ENCODE peak calls at places on chromosomes 7 and 10, in ten cellular contexts. One of them, this sample, is unnamed.
A peak's percentile ranks its signal among the peaks of the same experiment; 100 is the strongest.

GRCh38 chr7:14340415-14341079 is 351.1 kb upstream of the ETV1 start:
- DNase-seq in esophagus squamous epithelium: no peak
- DNase-seq in GM23338: peak; percentile 25
- DNase-seq in breast epithelium: no peak
- DNase-seq in mammary epithelial cell: no peak
- DNase-seq in AG10803: no peak
- DNase-seq in tibial nerve: no peak
- DNase-seq in fibroblast of mammary gland: no peak
- DNase-seq in Peyer's patch: no peak
- DNase-seq in heart right ventricle: no peak
- DNase-seq in this sample: no peak

GRCh38 chr7:80830584-80831319 is 88.1 kb downstream of the SEMA3C start:
- DNase-seq in heart right ventricle: no peak
- DNase-seq in tibial nerve: no peak
- DNase-seq in Peyer's patch: no peak
- DNase-seq in AG10803: no peak
- DNase-seq in fibroblast of mammary gland: peak; percentile 35
- DNase-seq in esophagus squamous epithelium: no peak
- DNase-seq in breast epithelium: no peak
- DNase-seq in GM23338: no peak
- DNase-seq in mammary epithelial cell: peak; percentile 79
- DNase-seq in this sample: no peak

GRCh38 chr7:33109758-33110238 is 594 bp upstream of the RP9 start:
- DNase-seq in esophagus squamous epithelium: no peak
- DNase-seq in heart right ventricle: no peak
- DNase-seq in tibial nerve: no peak
- DNase-seq in GM23338: no peak
- DNase-seq in mammary epithelial cell: peak; percentile 43
- DNase-seq in Peyer's patch: peak; percentile 55
- DNase-seq in breast epithelium: no peak
- DNase-seq in AG10803: no peak
- DNase-seq in fibroblast of mammary gland: peak; percentile 58
- DNase-seq in this sample: peak; percentile 27

GRCh38 chr10:93438796-93439253 is 43.3 kb downstream of the MYOF start:
- DNase-seq in esophagus squamous epithelium: no peak
- DNase-seq in fibroblast of mammary gland: no peak
- DNase-seq in Peyer's patch: no peak
- DNase-seq in mammary epithelial cell: peak; percentile 91
- DNase-seq in AG10803: no peak
- DNase-seq in GM23338: peak; percentile 95
- DNase-seq in breast epithelium: peak; percentile 82
- DNase-seq in tibial nerve: no peak
- DNase-seq in heart right ventricle: no peak
- DNase-seq in this sample: no peak

GRCh38 chr7:33716581-33717477 is 188.5 kb upstream of the BMPER start:
- DNase-seq in AG10803: peak; percentile 69
- DNase-seq in GM23338: peak; percentile 66
- DNase-seq in mammary epithelial cell: peak; percentile 37
- DNase-seq in tibial nerve: peak; percentile 60
- DNase-seq in breast epithelium: no peak
- DNase-seq in esophagus squamous epithelium: no peak
- DNase-seq in fibroblast of mammary gland: peak; percentile 73
- DNase-seq in Peyer's patch: no peak
- DNase-seq in heart right ventricle: no peak
- DNase-seq in this sample: peak; percentile 72

GRCh38 chr10:60423920-60424319 is 34.2 kb upstream of the ANK3 start:
- DNase-seq in esophagus squamous epithelium: no peak
- DNase-seq in breast epithelium: no peak
- DNase-seq in heart right ventricle: no peak
- DNase-seq in tibial nerve: no peak
- DNase-seq in mammary epithelial cell: no peak
- DNase-seq in Peyer's patch: no peak
- DNase-seq in GM23338: no peak
- DNase-seq in AG10803: peak; percentile 35
- DNase-seq in fibroblast of mammary gland: peak; percentile 48
- DNase-seq in this sample: peak; percentile 48

GRCh38 chr7:151601521-151602305 is 82.0 kb upstream of the RHEB start:
- DNase-seq in AG10803: no peak
- DNase-seq in breast epithelium: no peak
- DNase-seq in tibial nerve: no peak
- DNase-seq in heart right ventricle: no peak
- DNase-seq in fibroblast of mammary gland: peak; percentile 23
- DNase-seq in mammary epithelial cell: peak; percentile 77
- DNase-seq in Peyer's patch: no peak
- DNase-seq in GM23338: no peak
- DNase-seq in esophagus squamous epithelium: no peak
- DNase-seq in this sample: peak; percentile 12

GRCh38 chr7:114865564-114865963 is 56.3 kb upstream of the MDFIC start:
- DNase-seq in Peyer's patch: peak; percentile 79
- DNase-seq in tibial nerve: peak; percentile 61
- DNase-seq in esophagus squamous epithelium: no peak
- DNase-seq in GM23338: peak; percentile 74
- DNase-seq in fibroblast of mammary gland: peak; percentile 79
- DNase-seq in breast epithelium: no peak
- DNase-seq in AG10803: peak; percentile 74
- DNase-seq in heart right ventricle: peak; percentile 23
- DNase-seq in mammary epithelial cell: peak; percentile 36
- DNase-seq in this sample: peak; percentile 64

GRCh38 chr7:85205754-85206153 is 18.9 kb upstream of the SEMA3D start:
- DNase-seq in heart right ventricle: no peak
- DNase-seq in tibial nerve: no peak
- DNase-seq in mammary epithelial cell: no peak
- DNase-seq in Peyer's patch: no peak
- DNase-seq in GM23338: no peak
- DNase-seq in AG10803: no peak
- DNase-seq in esophagus squamous epithelium: no peak
- DNase-seq in breast epithelium: no peak
- DNase-seq in fibroblast of mammary gland: no peak
- DNase-seq in this sample: peak; percentile 22

GRCh38 chr7:85204061-85204460 is 17.2 kb upstream of the SEMA3D start:
- DNase-seq in breast epithelium: no peak
- DNase-seq in AG10803: no peak
- DNase-seq in GM23338: no peak
- DNase-seq in Peyer's patch: no peak
- DNase-seq in esophagus squamous epithelium: no peak
- DNase-seq in tibial nerve: no peak
- DNase-seq in fibroblast of mammary gland: no peak
- DNase-seq in heart right ventricle: no peak
- DNase-seq in mammary epithelial cell: no peak
- DNase-seq in this sample: no peak

GRCh38 chr7:85204496-85204895 is 17.6 kb upstream of the SEMA3D start:
- DNase-seq in esophagus squamous epithelium: no peak
- DNase-seq in GM23338: no peak
- DNase-seq in heart right ventricle: no peak
- DNase-seq in Peyer's patch: no peak
- DNase-seq in mammary epithelial cell: no peak
- DNase-seq in breast epithelium: no peak
- DNase-seq in AG10803: no peak
- DNase-seq in tibial nerve: no peak
- DNase-seq in fibroblast of mammary gland: no peak
- DNase-seq in this sample: no peak

DNA sequence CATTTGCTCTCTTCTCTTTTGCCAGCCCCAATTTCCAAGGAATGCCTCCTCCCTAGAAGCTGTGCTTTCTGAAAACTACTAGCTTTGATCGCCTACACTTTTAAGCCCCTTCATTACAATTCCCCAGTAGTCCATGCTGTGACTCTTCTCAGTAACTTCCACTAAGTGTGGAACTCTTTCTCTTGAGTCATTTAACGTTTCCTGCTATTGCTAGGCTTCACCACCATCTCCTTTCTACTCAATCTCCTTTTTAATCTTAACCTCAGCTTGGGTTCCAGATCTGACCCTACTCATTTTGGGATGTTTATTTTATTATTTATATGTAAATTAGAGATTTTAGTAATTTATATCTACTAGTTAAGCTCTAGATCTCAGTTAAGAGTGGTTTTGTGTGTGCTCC is 14.4 kb upstream of the SEMA3D start:
- DNase-seq in breast epithelium: no peak
- DNase-seq in mammary epithelial cell: no peak
- DNase-seq in AG10803: no peak
- DNase-seq in esophagus squamous epithelium: no peak
- DNase-seq in fibroblast of mammary gland: no peak
- DNase-seq in heart right ventricle: no peak
- DNase-seq in Peyer's patch: no peak
- DNase-seq in tibial nerve: no peak
- DNase-seq in GM23338: no peak
- DNase-seq in this sample: no peak
- H3K4me3 ChIP-seq in breast epithelium: no peak overlapping the region
- H3K4me3 ChIP-seq in mammary epithelial cell: no peak overlapping the region
- H3K4me3 ChIP-seq in AG10803: no peak overlapping the region
- H3K4me3 ChIP-seq in esophagus squamous epithelium: no peak overlapping the region
- H3K4me3 ChIP-seq in fibroblast of mammary gland: no peak overlapping the region
- H3K4me3 ChIP-seq in heart right ventricle: no peak overlapping the region
- H3K4me3 ChIP-seq in Peyer's patch: no peak overlapping the region
- H3K4me3 ChIP-seq in tibial nerve: no peak overlapping the region
- H3K4me3 ChIP-seq in GM23338: no peak overlapping the region
- H3K4me3 ChIP-seq in this sample: no peak overlapping the region

GRCh38 chr7:11430112-11430511 is 401.9 kb downstream of the THSD7A start:
- DNase-seq in AG10803: no peak
- DNase-seq in tibial nerve: no peak
- DNase-seq in Peyer's patch: no peak
- DNase-seq in breast epithelium: no peak
- DNase-seq in esophagus squamous epithelium: no peak
- DNase-seq in fibroblast of mammary gland: no peak
- DNase-seq in GM23338: no peak
- DNase-seq in mammary epithelial cell: no peak
- DNase-seq in heart right ventricle: no peak
- DNase-seq in this sample: no peak

GRCh38 chr7:11428877-11429617 is 403.0 kb downstream of the THSD7A start:
- DNase-seq in Peyer's patch: no peak
- DNase-seq in esophagus squamous epithelium: no peak
- DNase-seq in breast epithelium: no peak
- DNase-seq in heart right ventricle: no peak
- DNase-seq in mammary epithelial cell: no peak
- DNase-seq in tibial nerve: no peak
- DNase-seq in GM23338: peak; percentile 24
- DNase-seq in fibroblast of mammary gland: no peak
- DNase-seq in AG10803: no peak
- DNase-seq in this sample: no peak

GRCh38 chr7:11424006-11424405 is 408.0 kb downstream of the THSD7A start:
- DNase-seq in GM23338: no peak
- DNase-seq in esophagus squamous epithelium: no peak
- DNase-seq in AG10803: no peak
- DNase-seq in breast epithelium: no peak
- DNase-seq in tibial nerve: no peak
- DNase-seq in mammary epithelial cell: no peak
- DNase-seq in heart right ventricle: no peak
- DNase-seq in Peyer's patch: no peak
- DNase-seq in fibroblast of mammary gland: no peak
- DNase-seq in this sample: no peak

DNA sequence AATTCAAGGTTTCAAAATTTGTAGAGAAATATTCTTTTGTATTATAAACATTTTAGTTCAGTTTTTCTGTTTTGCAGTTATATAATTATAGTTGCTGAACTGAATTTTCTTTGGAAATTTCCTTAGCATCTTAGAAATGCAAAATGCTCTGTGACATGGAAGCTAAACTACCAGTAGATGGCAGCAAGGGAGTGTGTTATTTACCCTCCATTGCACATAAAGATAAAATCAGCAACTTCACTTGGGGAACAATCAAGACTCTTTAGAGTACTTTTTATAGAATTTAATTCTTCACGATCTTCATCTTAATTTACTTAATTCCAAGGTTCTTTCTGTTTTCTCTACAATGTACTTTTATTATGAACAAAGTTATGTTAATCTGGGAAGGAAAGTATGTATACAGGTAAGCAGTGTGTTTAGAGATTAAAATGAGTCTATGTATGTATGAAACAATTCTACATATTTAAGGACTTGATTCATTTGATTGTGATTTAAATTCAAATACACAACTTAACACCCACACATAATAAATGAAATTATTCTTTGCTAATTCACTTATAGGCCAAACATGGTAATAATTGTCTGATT is 404.2 kb downstream of the THSD7A start:
- DNase-seq in breast epithelium: no peak
- DNase-seq in Peyer's patch: no peak
- DNase-seq in mammary epithelial cell: peak; percentile 38
- DNase-seq in tibial nerve: peak; percentile 23
- DNase-seq in esophagus squamous epithelium: no peak
- DNase-seq in AG10803: peak; percentile 63
- DNase-seq in fibroblast of mammary gland: peak; percentile 76
- DNase-seq in heart right ventricle: no peak
- DNase-seq in GM23338: peak; percentile 81
- DNase-seq in this sample: peak; percentile 45
- TF ChIP-seq CTCF in breast epithelium: peak; percentile 56
- TF ChIP-seq CTCF in Peyer's patch: peak; percentile 39
- TF ChIP-seq CTCF in mammary epithelial cell: peak; percentile 64
- TF ChIP-seq CTCF in tibial nerve: peak; percentile 67
- TF ChIP-seq CTCF in esophagus squamous epithelium: no peak
- TF ChIP-seq CTCF in AG10803: peak; percentile 81
- TF ChIP-seq CTCF in fibroblast of mammary gland: peak; percentile 83
- TF ChIP-seq CTCF in heart right ventricle: peak; percentile 82
- TF ChIP-seq CTCF in GM23338: peak; percentile 94
- TF ChIP-seq CTCF in this sample: peak; percentile 70

GRCh38 chr10:58701398-58702135 is 188.9 kb downstream of the BICC1 start:
- DNase-seq in mammary epithelial cell: peak; percentile 47
- DNase-seq in esophagus squamous epithelium: no peak
- DNase-seq in heart right ventricle: no peak
- DNase-seq in AG10803: peak; percentile 99
- DNase-seq in breast epithelium: no peak
- DNase-seq in fibroblast of mammary gland: peak; percentile 95
- DNase-seq in Peyer's patch: no peak
- DNase-seq in GM23338: no peak
- DNase-seq in tibial nerve: peak; percentile 72
- DNase-seq in this sample: peak; percentile 79

GRCh38 chr10:58700576-58700975 is 187.9 kb downstream of the BICC1 start:
- DNase-seq in AG10803: peak; percentile 43
- DNase-seq in fibroblast of mammary gland: peak; percentile 36
- DNase-seq in heart right ventricle: no peak
- DNase-seq in mammary epithelial cell: no peak
- DNase-seq in tibial nerve: no peak
- DNase-seq in GM23338: no peak
- DNase-seq in esophagus squamous epithelium: no peak
- DNase-seq in Peyer's patch: no peak
- DNase-seq in breast epithelium: no peak
- DNase-seq in this sample: peak; percentile 62

GRCh38 chr10:58698777-58699356 is 186.2 kb downstream of the BICC1 start:
- DNase-seq in esophagus squamous epithelium: no peak
- DNase-seq in mammary epithelial cell: no peak
- DNase-seq in heart right ventricle: no peak
- DNase-seq in fibroblast of mammary gland: peak; percentile 65
- DNase-seq in GM23338: no peak
- DNase-seq in Peyer's patch: no peak
- DNase-seq in breast epithelium: no peak
- DNase-seq in AG10803: peak; percentile 64
- DNase-seq in tibial nerve: no peak
- DNase-seq in this sample: peak; percentile 44

GRCh38 chr10:58706836-58707235 is 194.2 kb downstream of the BICC1 start:
- DNase-seq in Peyer's patch: no peak
- DNase-seq in fibroblast of mammary gland: no peak
- DNase-seq in breast epithelium: no peak
- DNase-seq in tibial nerve: no peak
- DNase-seq in mammary epithelial cell: no peak
- DNase-seq in esophagus squamous epithelium: no peak
- DNase-seq in AG10803: peak; percentile 72
- DNase-seq in heart right ventricle: no peak
- DNase-seq in GM23338: no peak
- DNase-seq in this sample: no peak

DNA sequence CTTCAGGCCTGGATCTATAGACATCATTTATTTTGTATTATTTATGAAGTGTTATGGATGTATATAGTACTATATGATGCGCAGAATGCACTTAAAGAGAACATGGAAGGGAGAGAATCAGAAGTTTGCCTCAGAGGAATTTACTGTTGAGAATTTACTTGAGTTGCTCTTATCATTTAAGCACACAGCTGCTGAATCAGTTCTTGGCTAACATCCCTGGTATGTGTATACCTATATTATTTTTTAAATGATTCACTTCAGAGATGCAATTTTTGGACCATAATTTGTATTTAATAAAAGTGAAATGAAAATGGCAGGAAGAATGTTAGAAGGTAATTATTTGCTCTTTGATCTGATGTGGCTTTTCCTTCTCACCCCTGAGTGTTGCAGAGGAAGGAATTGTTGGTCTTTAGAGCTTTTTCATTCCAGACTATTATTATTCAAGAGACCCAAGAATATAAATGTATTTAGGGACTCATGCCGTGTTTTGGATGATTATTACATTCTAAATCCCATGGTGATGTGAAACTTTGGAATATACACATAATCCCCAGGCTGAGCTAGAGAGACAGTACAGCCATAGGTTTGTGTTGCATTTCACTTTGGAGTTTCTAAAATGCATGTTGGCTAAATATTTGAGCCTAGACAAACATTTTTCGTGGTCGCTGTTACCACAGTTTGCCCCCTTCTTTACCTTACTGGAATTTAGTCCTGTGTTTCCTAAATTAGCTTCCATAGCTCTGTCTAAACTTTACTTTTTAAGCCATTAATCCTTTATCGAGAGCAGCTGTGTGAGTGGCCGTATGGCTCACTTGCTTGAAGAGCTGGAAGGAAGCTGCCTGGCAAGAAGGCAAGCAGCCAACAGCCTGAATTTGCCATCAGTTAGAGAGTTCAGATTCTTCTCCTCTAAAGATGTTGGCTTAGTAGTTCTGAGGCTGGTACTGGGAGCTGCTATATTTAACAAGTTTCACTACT is 191.8 kb downstream of the BICC1 start:
- DNase-seq in fibroblast of mammary gland: peak; percentile 47
- DNase-seq in breast epithelium: no peak
- DNase-seq in tibial nerve: no peak
- DNase-seq in mammary epithelial cell: peak; percentile 16
- DNase-seq in esophagus squamous epithelium: no peak
- DNase-seq in heart right ventricle: no peak
- DNase-seq in AG10803: peak; percentile 89
- DNase-seq in Peyer's patch: no peak
- DNase-seq in GM23338: no peak
- DNase-seq in this sample: peak; percentile 82
- H3K4me3 ChIP-seq in fibroblast of mammary gland: no peak overlapping the region
- H3K4me3 ChIP-seq in breast epithelium: no peak overlapping the region
- H3K4me3 ChIP-seq in tibial nerve: no peak overlapping the region
- H3K4me3 ChIP-seq in mammary epithelial cell: no peak overlapping the region
- H3K4me3 ChIP-seq in esophagus squamous epithelium: no peak overlapping the region
- H3K4me3 ChIP-seq in heart right ventricle: no peak overlapping the region
- H3K4me3 ChIP-seq in AG10803: no peak overlapping the region
- H3K4me3 ChIP-seq in Peyer's patch: no peak overlapping the region
- H3K4me3 ChIP-seq in GM23338: no peak overlapping the region
- H3K4me3 ChIP-seq in this sample: no peak overlapping the region

DNA sequence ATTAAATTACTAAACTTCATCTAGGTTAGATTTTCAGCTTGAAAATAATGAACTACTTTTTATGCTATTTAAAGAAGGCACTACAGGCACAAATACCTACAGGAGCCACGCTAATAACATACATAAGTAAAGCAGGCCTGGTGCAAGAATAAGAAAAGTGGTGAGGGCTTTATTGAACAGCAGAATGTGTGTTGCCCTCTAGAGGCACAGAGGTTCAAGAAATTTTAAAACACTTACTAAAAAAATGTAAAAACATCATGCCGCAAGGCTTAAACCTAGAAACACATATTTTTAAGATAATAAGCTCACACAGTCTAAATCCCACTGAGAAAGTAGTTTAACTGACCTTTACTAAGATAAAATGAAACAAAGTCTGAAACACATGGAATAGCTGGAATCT is 20.3 kb downstream of the CACUL1 start:
- DNase-seq in mammary epithelial cell: no peak
- DNase-seq in breast epithelium: no peak
- DNase-seq in AG10803: peak; percentile 5
- DNase-seq in tibial nerve: no peak
- DNase-seq in fibroblast of mammary gland: no peak
- DNase-seq in Peyer's patch: no peak
- DNase-seq in heart right ventricle: no peak
- DNase-seq in GM23338: no peak
- DNase-seq in esophagus squamous epithelium: no peak
- DNase-seq in this sample: no peak
- TF ChIP-seq CTCF in mammary epithelial cell: no peak
- TF ChIP-seq CTCF in breast epithelium: no peak
- TF ChIP-seq CTCF in AG10803: peak; percentile 38
- TF ChIP-seq CTCF in tibial nerve: no peak
- TF ChIP-seq CTCF in fibroblast of mammary gland: peak; percentile 44
- TF ChIP-seq CTCF in Peyer's patch: no peak
- TF ChIP-seq CTCF in heart right ventricle: peak; percentile 23
- TF ChIP-seq CTCF in GM23338: peak; percentile 47
- TF ChIP-seq CTCF in esophagus squamous epithelium: no peak
- TF ChIP-seq CTCF in this sample: peak; percentile 37